ENCODE peak calls at places on chromosomes 3 and 15, in six cellular contexts. R is IMR-90, H is adrenal gland, U is thyroid gland, T is vagina, L is heart left ventricle. M is an unnamed sample.

GRCh38 chr15:82750831-82751181 is 41.1 kb upstream of the AP3B2 start:
- DNase-seq in R (no peak), H (no peak), U (peak; percentile 1), T (no peak), L (no peak), M (no peak)

GRCh38 chr3:101695779-101696372 is 9.4 kb upstream of the RPL24 start:
- DNase-seq in R (peak; percentile 53), H (peak; percentile 52), U (no peak), T (no peak), L (no peak), M (peak; percentile 64)

GRCh38 chr3:47016934-47017435 is 37.5 kb downstream of the NBEAL2 start:
- DNase-seq in R (peak; percentile 90), H (no peak), U (no peak), T (no peak), L (no peak), M (peak; percentile 97)

GRCh38 chr15:67048281-67049279 is 16.8 kb upstream of the SMAD3 start:
- DNase-seq in R (peak; percentile 96), H (peak; percentile 79), U (peak; percentile 91), T (no peak), L (no peak), M (peak; percentile 33)

GRCh38 chr15:22973286-22973685 is 6.9 kb downstream of the CYFIP1 start:
- DNase-seq in R (no peak), H (peak; percentile 21), U (no peak), T (no peak), L (no peak), M (no peak)

GRCh38 chr15:33094336-33094735 is 100.2 kb downstream of the FMN1 start:
- DNase-seq in R (peak; percentile 88), H (no peak), U (no peak), T (no peak), L (no peak), M (no peak)

GRCh38 chr3:14175383-14176037 is 2.9 kb downstream of the XPC start:
- DNase-seq in R (peak; percentile 25), H (no peak), U (no peak), T (no peak), L (no peak), M (peak; percentile 86)

GRCh38 chr3:121999931-122000330 is 22.1 kb downstream of the ILDR1 start:
- DNase-seq in R (no peak), H (no peak), U (no peak), T (no peak), L (no peak), M (no peak)

GRCh38 chr3:85141-85540 is 111.4 kb upstream of the CHL1 start:
- DNase-seq in R (no peak), H (no peak), U (no peak), T (no peak), L (no peak), M (no peak)

GRCh38 chr15:99511529-99511864 is 54.3 kb upstream of the MEF2A start:
- DNase-seq in R (peak; percentile 61), H (no peak), U (no peak), T (no peak), L (no peak), M (no peak)

GRCh38 chr3:156673732-156674045 is 701 bp upstream of the TIPARP start:
- DNase-seq in R (no peak), H (no peak), U (no peak), T (no peak), L (no peak), M (no peak)

GRCh38 chr3:148796799-148797198 is 30.8 kb upstream of the CPB1 start:
- DNase-seq in R (no peak), H (no peak), U (no peak), T (no peak), L (no peak), M (no peak)

GRCh38 chr3:10136426-10137005 is 5.1 kb upstream of the VHL start:
- DNase-seq in R (no peak), H (no peak), U (no peak), T (no peak), L (no peak), M (no peak)

GRCh38 chr3:632571-633170 is 436.1 kb downstream of the CHL1 start:
- DNase-seq in R (peak; percentile 18), H (peak; percentile 52), U (peak; percentile 58), T (no peak), L (peak; percentile 17), M (peak; percentile 67)

GRCh38 chr3:52890735-52891134 is 6.6 kb downstream of the STIMATE start:
- DNase-seq in R (no peak), H (peak; percentile 34), U (no peak), T (peak; percentile 19), L (no peak), M (no peak)

GRCh38 chr3:56379723-56380287 is 88.5 kb downstream of the ERC2 start:
- DNase-seq in R (no peak), H (no peak), U (no peak), T (no peak), L (no peak), M (no peak)

GRCh38 chr3:63961891-63962290 is 49.7 kb upstream of the SCAANT1 start:
- DNase-seq in R (peak; percentile 68), H (no peak), U (no peak), T (no peak), L (no peak), M (peak; percentile 41)

GRCh38 chr3:25155696-25156471 is 272.2 kb upstream of the RARB start:
- DNase-seq in R (no peak), H (no peak), U (no peak), T (no peak), L (no peak), M (no peak)

GRCh38 chr3:151201046-151201730 is 1.8 kb downstream of the GPR171 start:
- DNase-seq in R (no peak), H (no peak), U (no peak), T (no peak), L (no peak), M (no peak)

GRCh38 chr3:158788446-158788845 is 13.4 kb upstream of the MFSD1 start:
- DNase-seq in R (peak; percentile 80), H (no peak), U (no peak), T (no peak), L (no peak), M (no peak)

GRCh38 chr3:28836199-28836598 is 444.7 kb upstream of the RBMS3 start:
- DNase-seq in R (no peak), H (no peak), U (no peak), T (no peak), L (no peak), M (no peak)

GRCh38 chr3:169662215-169663070 is 1.1 kb downstream of the MECOM start:
- DNase-seq in R (peak; percentile 57), H (peak; percentile 37), U (peak; percentile 54), T (no peak), L (peak; percentile 77), M (peak; percentile 48)
- TF ChIP-seq POLR2A in R (no peak), H (no peak), U (no peak), T (no peak), L (no peak), M (no peak)

GRCh38 chr15:78004919-78005634 is 72.4 kb downstream of the TBC1D2B start:
- DNase-seq in R (peak; percentile 95), H (peak; percentile 96), U (peak; percentile 95), T (no peak), L (peak; percentile 82), M (no peak)
- TF ChIP-seq CTCF in R (peak; percentile 43), H (peak; percentile 26), U (no peak), T (no peak), L (no peak), M (no peak)

GRCh38 chr3:49721861-49722781 is 1.6 kb downstream of the GMPPB start:
- DNase-seq in R (no peak), H (no peak), U (no peak), T (no peak), L (peak; percentile 18), M (no peak)

GRCh38 chr3:49718419-49719213 is 868 bp downstream of the AMIGO3 start:
- DNase-seq in R (no peak), H (no peak), U (peak; percentile 35), T (no peak), L (peak; percentile 23), M (no peak)

GRCh38 chr3:49721165-49721860 is 1.8 kb upstream of the AMIGO3 start:
- DNase-seq in R (no peak), H (no peak), U (no peak), T (no peak), L (no peak), M (no peak)

GRCh38 chr3:49719214-49719884 is at the start of gene AMIGO3:
- DNase-seq in R (peak; percentile 86), H (peak; percentile 99), U (peak; percentile 99), T (no peak), L (peak; percentile 96), M (peak; percentile 70)

GRCh38 chr3:49720383-49721164 is 1.1 kb upstream of the AMIGO3 start:
- DNase-seq in R (no peak), H (no peak), U (no peak), T (no peak), L (no peak), M (no peak)
- TF ChIP-seq POLR2A in R (no peak), H (no peak), U (no peak), T (no peak), L (no peak), M (no peak)

GRCh38 chr3:126313580-126314304 is 43.5 kb downstream of the KLF15 start:
- DNase-seq in R (peak; percentile 17), H (no peak), U (no peak), T (no peak), L (no peak), M (no peak)
- TF ChIP-seq CTCF in R (no peak), H (no peak), U (no peak), T (no peak), L (no peak), M (no peak)

GRCh38 chr15:64158363-64159134 is 4.3 kb downstream of the PPIB start:
- DNase-seq in R (no peak), H (peak; percentile 49), U (no peak), T (no peak), L (no peak), M (no peak)

GRCh38 chr15:64156652-64157331 is 5.3 kb downstream of the SNX22 start:
- DNase-seq in R (no peak), H (peak; percentile 43), U (no peak), T (no peak), L (no peak), M (no peak)

GRCh38 chr15:64157599-64158125 is 5.2 kb downstream of the PPIB start:
- DNase-seq in R (no peak), H (no peak), U (no peak), T (no peak), L (no peak), M (no peak)

GRCh38 chr15:64153480-64154367 is 2.2 kb downstream of the SNX22 start:
- DNase-seq in R (peak; percentile 79), H (peak; percentile 92), U (peak; percentile 94), T (no peak), L (peak; percentile 89), M (peak; percentile 92)

DNA sequence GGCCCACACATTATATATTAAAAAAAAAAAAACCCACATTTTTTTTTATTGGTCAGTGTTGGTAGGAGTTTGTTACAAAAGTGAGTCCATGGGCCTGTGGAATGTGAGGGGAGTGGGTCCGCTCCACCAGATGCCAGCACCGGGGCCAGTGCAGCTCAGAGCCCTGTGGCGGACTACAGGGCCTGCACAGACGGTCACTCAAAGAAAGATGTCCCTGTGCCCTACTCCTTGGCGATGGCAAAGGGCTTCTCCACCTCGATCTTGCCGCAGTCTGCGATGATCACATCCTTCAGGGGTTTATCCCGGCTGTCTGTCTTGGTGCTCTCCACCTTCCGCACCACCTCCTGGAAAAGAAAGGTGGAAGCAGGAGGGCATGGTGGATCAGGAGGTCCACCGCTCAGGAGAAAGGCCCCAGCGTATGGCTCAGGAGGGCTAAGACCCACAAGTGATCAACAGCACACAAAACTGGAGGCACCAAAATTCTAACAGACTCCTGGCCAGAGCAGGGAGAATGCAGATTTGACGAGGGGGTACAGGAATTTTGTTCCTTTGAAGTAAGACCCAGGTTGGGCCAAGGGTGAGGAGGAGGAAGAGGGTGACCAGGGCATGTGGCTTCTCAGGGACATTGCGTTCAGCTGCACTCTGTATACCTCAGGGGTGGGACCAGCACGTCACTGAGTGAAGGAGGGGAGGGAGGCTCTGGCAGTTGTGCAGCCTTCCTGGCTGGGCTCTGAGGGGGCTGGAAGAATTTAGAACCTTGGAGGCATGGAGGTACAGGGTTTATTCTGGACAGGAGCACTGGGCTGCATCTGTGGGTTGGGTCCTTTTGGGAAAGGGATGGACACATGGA is 4.5 kb downstream of the SNX22 start:
- DNase-seq in R (no peak), H (no peak), U (no peak), T (no peak), L (no peak), M (no peak)
- TF ChIP-seq POLR2A in R (no peak), H (no peak), U (no peak), T (no peak), L (no peak), M (no peak)

M was measured in NB4.